ENCODE peak calls at places on chromosome X, in four cellular contexts. Z, S, D and X are unnamed samples.

GRCh38 chrX:124338733-124339514 is 6.5 kb downstream of the TEX13D start:
- DNase-seq in S (no peak), Z (no peak), D (no peak), X (no peak)

GRCh38 chrX:72029473-72030411 is 102.0 kb downstream of the RTL5 start:
- DNase-seq in D (no peak), Z (no peak), S (no peak), X (no peak)

GRCh38 chrX:134294548-134294947 is 57.6 kb downstream of the CCDC160 start:
- DNase-seq in Z (no peak), S (no peak), D (no peak), X (no peak)

GRCh38 chrX:22742174-22742573 is 257.6 kb upstream of the DDX53 start:
- DNase-seq in S (no peak), Z (no peak), D (no peak), X (no peak)

GRCh38 chrX:49910344-49910743 is 12.1 kb upstream of the CLCN5 start:
- DNase-seq in Z (peak), S (no peak), D (no peak), X (no peak)

GRCh38 chrX:66676990-66677389 is 38.1 kb upstream of the EDA2R start:
- DNase-seq in S (no peak), D (no peak), Z (no peak), X (no peak)

GRCh38 chrX:1099146-1099770 is 113.2 kb downstream of the CRLF2 start:
- DNase-seq in S (no peak), Z (no peak), D (no peak), X (no peak)

GRCh38 chrX:39814391-39814790 is 283.4 kb downstream of the BCOR start:
- DNase-seq in S (no peak), D (peak), Z (peak), X (no peak)

GRCh38 chrX:1491851-1492349 is 39.2 kb upstream of the ASMTL start:
- DNase-seq in Z (peak), S (no peak), D (no peak), X (no peak)

GRCh38 chrX:41912922-41913321 is 10.4 kb downstream of the CASK start:
- DNase-seq in D (no peak), S (no peak), Z (no peak), X (no peak)

GRCh38 chrX:72028701-72029470 is 102.8 kb downstream of the RTL5 start:
- DNase-seq in D (no peak), Z (no peak), S (no peak), X (no peak)

GRCh38 chrX:39675619-39676018 is 422.1 kb downstream of the BCOR start:
- DNase-seq in Z (no peak), D (no peak), S (no peak), X (no peak)

GRCh38 chrX:79366888-79367749 is at the start of gene ITM2A:
- DNase-seq in S (peak), D (peak), Z (peak), X (no peak)

GRCh38 chrX:138858438-138858837 is 146.9 kb upstream of the FGF13 start:
- DNase-seq in D (no peak), Z (no peak), S (no peak), X (no peak)

GRCh38 chrX:7480721-7481120 is 332.8 kb upstream of the PUDP start:
- DNase-seq in Z (no peak), S (no peak), D (no peak), X (no peak)

GRCh38 chrX:65528705-65529340 is 5.8 kb downstream of the LAS1L start:
- DNase-seq in Z (peak), S (peak), D (peak), X (no peak)

GRCh38 chrX:11908371-11908770 is 150.3 kb downstream of the MSL3 start:
- DNase-seq in D (no peak), S (no peak), Z (peak), X (no peak)

GRCh38 chrX:103376118-103376978 is at the start of gene BEX3:
- DNase-seq in S (peak), D (no peak), Z (peak), X (peak)

GRCh38 chrX:27381419-27381818 is 81.7 kb downstream of the PPP4R3C start:
- DNase-seq in D (no peak), Z (no peak), S (no peak), X (no peak)